ENCODE peak calls at places on chromosomes 1 and 21, in four cellular contexts. One of them, this sample, is unnamed.
A peak's percentile ranks its signal among the peaks of the same experiment; 100 is the strongest.

GRCh38 chr1:201356236-201356635 is 21.2 kb downstream of the TNNT2 start:
- DNase-seq in HCT116: no peak
- DNase-seq in K562: no peak
- DNase-seq in HepG2: no peak
- DNase-seq in this sample: no peak

GRCh38 chr1:86062458-86062857 is 94.1 kb downstream of the COL24A1 start:
- DNase-seq in HCT116: no peak
- DNase-seq in K562: no peak
- DNase-seq in HepG2: no peak
- DNase-seq in this sample: no peak

GRCh38 chr21:33642896-33643657 is 776 bp downstream of the ITSN1 start:
- DNase-seq in HCT116: no peak
- DNase-seq in K562: peak; percentile 50
- DNase-seq in HepG2: no peak
- DNase-seq in this sample: no peak

GRCh38 chr21:46126321-46127238 is 28.7 kb downstream of the COL6A2 start:
- DNase-seq in HCT116: no peak
- DNase-seq in K562: no peak
- DNase-seq in HepG2: no peak
- DNase-seq in this sample: no peak

GRCh38 chr1:26597629-26598039 is 68.1 kb downstream of the RPS6KA1 start:
- DNase-seq in HCT116: peak; percentile 68
- DNase-seq in K562: peak; percentile 65
- DNase-seq in HepG2: peak; percentile 53
- DNase-seq in this sample: peak; percentile 53

GRCh38 chr1:9823943-9824701 is at the start of gene CLSTN1:
- DNase-seq in HCT116: peak; percentile 61
- DNase-seq in K562: peak; percentile 99
- DNase-seq in HepG2: peak; percentile 58
- DNase-seq in this sample: no peak

GRCh38 chr1:214280386-214281029 is 451 bp upstream of the SMYD2 start:
- DNase-seq in HCT116: no peak
- DNase-seq in K562: no peak
- DNase-seq in HepG2: peak; percentile 55
- DNase-seq in this sample: no peak

GRCh38 chr1:117336087-117336817 is 31.0 kb upstream of the MAN1A2 start:
- DNase-seq in HCT116: no peak
- DNase-seq in K562: no peak
- DNase-seq in HepG2: no peak
- DNase-seq in this sample: no peak

GRCh38 chr21:39353295-39353694 is 4.4 kb upstream of the HMGN1 start:
- DNase-seq in HCT116: no peak
- DNase-seq in K562: no peak
- DNase-seq in HepG2: no peak
- DNase-seq in this sample: no peak

GRCh38 chr21:26443867-26444266 is 129.2 kb downstream of the CYYR1 start:
- DNase-seq in HCT116: no peak
- DNase-seq in K562: no peak
- DNase-seq in HepG2: no peak
- DNase-seq in this sample: no peak

GRCh38 chr21:26444646-26445045 is 128.4 kb downstream of the CYYR1 start:
- DNase-seq in HCT116: no peak
- DNase-seq in K562: no peak
- DNase-seq in HepG2: no peak
- DNase-seq in this sample: no peak

GRCh38 chr21:26447932-26448331 is 125.2 kb downstream of the CYYR1 start:
- DNase-seq in HCT116: no peak
- DNase-seq in K562: no peak
- DNase-seq in HepG2: no peak
- DNase-seq in this sample: no peak

GRCh38 chr21:26443291-26443690 is 129.8 kb downstream of the CYYR1 start:
- DNase-seq in HCT116: no peak
- DNase-seq in K562: no peak
- DNase-seq in HepG2: no peak
- DNase-seq in this sample: no peak

DNA sequence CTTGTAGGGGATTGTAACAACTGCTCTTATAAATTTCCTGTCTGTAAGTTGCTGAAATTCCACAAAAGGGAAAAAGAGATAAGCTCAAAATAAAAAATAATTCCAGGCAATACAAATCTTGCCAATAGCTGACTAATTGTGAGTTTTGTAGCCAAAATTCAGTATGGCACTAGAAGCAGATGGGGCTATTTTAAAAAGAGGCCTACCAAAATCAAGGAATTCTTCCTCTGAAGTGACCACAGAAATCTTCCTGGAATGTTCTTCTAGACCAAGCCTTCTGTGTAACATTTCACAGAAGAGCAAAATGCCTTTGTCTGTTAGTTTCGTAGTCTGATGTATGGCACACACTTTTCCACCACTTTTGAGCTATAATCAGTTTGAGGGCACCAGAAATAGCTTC is 127.6 kb downstream of the CYYR1 start:
- DNase-seq in HCT116: no peak
- DNase-seq in K562: no peak
- DNase-seq in HepG2: no peak
- DNase-seq in this sample: no peak
- TF ChIP-seq TCF7L2 in HCT116: no peak
- TF ChIP-seq TCF7L2 in K562: no peak
- TF ChIP-seq TCF7L2 in HepG2: no peak
- TF ChIP-seq TCF7L2 in this sample: no peak

GRCh38 chr1:228445867-228446584 is 29.4 kb upstream of the TRIM17 start:
- DNase-seq in HCT116: no peak
- DNase-seq in K562: no peak
- DNase-seq in HepG2: no peak
- DNase-seq in this sample: no peak
- TF ChIP-seq TCF7L2 in HCT116: no peak
- TF ChIP-seq TCF7L2 in K562: no peak
- TF ChIP-seq TCF7L2 in HepG2: no peak
- TF ChIP-seq TCF7L2 in this sample: no peak

DNA sequence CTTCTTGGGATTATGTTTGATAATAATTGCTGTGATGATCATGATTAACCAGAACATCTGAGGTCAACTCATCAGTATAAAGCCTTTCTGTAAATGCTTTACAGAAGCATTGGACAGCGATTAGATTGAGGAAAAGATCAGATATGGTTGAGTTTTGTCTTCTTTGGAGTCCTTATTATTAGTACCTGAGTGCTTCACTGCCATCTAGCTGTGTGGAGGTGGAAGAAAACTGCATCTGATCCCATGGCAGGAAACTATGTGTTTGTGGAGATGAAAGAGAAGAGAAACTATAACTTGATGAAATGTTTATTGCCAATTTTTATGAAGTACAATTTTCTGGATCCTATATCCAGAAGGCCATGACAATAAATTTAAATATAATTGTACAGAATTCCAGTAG is 11.4 kb downstream of the FLG2 start:
- DNase-seq in HCT116: peak; percentile 13
- DNase-seq in K562: no peak
- DNase-seq in HepG2: no peak
- DNase-seq in this sample: no peak
- TF ChIP-seq TCF7L2 in HCT116: no peak
- TF ChIP-seq TCF7L2 in K562: no peak
- TF ChIP-seq TCF7L2 in HepG2: no peak
- TF ChIP-seq TCF7L2 in this sample: no peak

DNA sequence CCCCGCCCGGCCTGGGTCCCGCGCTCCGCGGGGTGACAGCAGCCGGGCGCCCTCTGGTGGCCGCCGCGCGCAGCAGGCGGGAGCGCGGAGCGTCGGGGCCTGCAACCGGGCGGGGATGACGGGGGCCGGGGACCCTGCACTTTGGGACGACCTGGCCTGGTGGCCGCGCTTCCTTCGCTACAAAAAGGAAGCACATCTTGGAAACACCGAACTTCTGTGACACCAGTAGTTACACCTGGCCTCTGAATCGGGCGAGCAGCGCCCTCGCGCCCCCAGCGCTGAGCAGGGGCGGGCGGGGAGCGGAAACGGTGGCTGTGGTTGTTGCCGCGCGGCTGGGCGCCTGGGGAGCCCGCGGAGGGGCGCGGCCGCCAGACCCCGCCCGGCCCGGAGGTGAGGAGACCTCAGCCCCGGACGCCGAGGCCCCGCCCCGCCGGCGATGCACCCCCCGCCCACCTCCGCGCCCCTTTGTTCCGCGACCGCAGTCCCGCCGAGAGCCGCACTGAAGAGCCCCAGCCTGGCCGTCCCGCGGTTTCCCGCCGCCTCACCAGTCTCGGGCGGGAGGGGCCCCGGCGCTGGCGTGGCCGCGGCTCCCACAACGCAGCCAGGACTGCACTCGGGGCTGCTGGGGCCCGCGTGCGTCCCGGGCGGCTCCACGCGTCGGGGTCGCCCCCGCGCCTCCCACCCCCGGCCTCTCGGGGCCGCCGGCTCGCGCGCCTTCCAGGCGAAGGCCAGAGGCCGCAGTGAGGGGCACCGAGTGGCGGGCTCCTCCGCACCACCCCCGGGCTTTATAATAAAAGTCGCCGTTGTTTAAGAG is 59.3 kb downstream of the H3-3A start:
- DNase-seq in HCT116: no peak
- DNase-seq in K562: peak; percentile 97
- DNase-seq in HepG2: peak; percentile 49
- DNase-seq in this sample: no peak
- TF ChIP-seq TCF7L2 in HCT116: no peak
- TF ChIP-seq TCF7L2 in K562: no peak
- TF ChIP-seq TCF7L2 in HepG2: no peak
- TF ChIP-seq TCF7L2 in this sample: no peak